ENCODE peak calls at places on chromosomes 11 and 22, in seven cellular contexts. O is ELF-1; Z is right atrium auricular region; E is OCI-LY7; I is mucosa of gallbladder; A is CD4-positive, alpha-beta T cell; R is nephron progenitor cell. D is an unnamed sample.

GRCh38 chr11:74019860-74020259 is 11.0 kb upstream of the UCP3 start:
- DNase-seq in O (no peak), Z (no peak), E (no peak), I (no peak), A (no peak), R (no peak), D (no peak)

GRCh38 chr11:9461068-9461759 is 402 bp downstream of the ZNF143 start:
- DNase-seq in O (peak), Z (peak), E (peak), I (peak), A (peak), R (peak), D (peak)

GRCh38 chr11:35151896-35152295 is 12.9 kb downstream of the CD44 start:
- DNase-seq in O (peak), Z (no peak), E (no peak), I (no peak), A (no peak), R (no peak), D (no peak)

GRCh38 chr11:65444314-65445051 is 21.9 kb downstream of the NEAT1 start:
- DNase-seq in O (peak), Z (peak), E (no peak), I (no peak), A (no peak), R (no peak), D (peak)

GRCh38 chr22:40043086-40043485 is 48.3 kb downstream of the FAM83F start:
- DNase-seq in O (no peak), Z (peak), E (no peak), I (peak), A (no peak), R (no peak), D (no peak)

GRCh38 chr22:27100789-27101188 is 443.4 kb downstream of the MIAT start:
- DNase-seq in O (peak), Z (no peak), E (no peak), I (peak), A (no peak), R (peak), D (no peak)

GRCh38 chr22:32652609-32653008 is 148.9 kb upstream of the TIMP3 start:
- DNase-seq in O (no peak), Z (no peak), E (no peak), I (no peak), A (no peak), R (no peak), D (no peak)

GRCh38 chr22:30422481-30423295 is 2.9 kb upstream of the MTFP1 start:
- DNase-seq in O (peak), Z (peak), E (no peak), I (peak), A (no peak), R (no peak), D (peak)

GRCh38 chr11:12363373-12363772 is 14.0 kb upstream of the PARVA start:
- DNase-seq in O (no peak), Z (no peak), E (no peak), I (no peak), A (no peak), R (no peak), D (no peak)

GRCh38 chr11:1829039-1829820 is 5.6 kb upstream of the SYT8 start:
- DNase-seq in O (no peak), Z (no peak), E (no peak), I (no peak), A (no peak), R (no peak), D (no peak)

GRCh38 chr22:38921126-38921525 is 36.3 kb upstream of the APOBEC3A start:
- DNase-seq in O (no peak), Z (no peak), E (no peak), I (peak), A (no peak), R (no peak), D (no peak)

GRCh38 chr22:49015993-49016908 is 811.4 kb downstream of the BRD1 start:
- DNase-seq in O (peak), Z (peak), E (no peak), I (peak), A (no peak), R (no peak), D (peak)

GRCh38 chr11:102546427-102546826 is 15.9 kb upstream of the MMP7 start:
- DNase-seq in O (no peak), Z (no peak), E (no peak), I (no peak), A (no peak), R (no peak), D (no peak)